ENCODE peak calls at places on chromosome 17, in six cellular contexts. G, S, X, K, D and W are unnamed samples.

GRCh38 chr17:744937-745336 is 7.1 kb downstream of the GEMIN4 start:
- DNase-seq in X (no peak), S (no peak), G (no peak), K (no peak), D (no peak), W (no peak)

GRCh38 chr17:7922499-7923289 is 6.6 kb upstream of the RNF227 start:
- DNase-seq in G (peak; percentile 81), D (peak; percentile 83), S (peak; percentile 94), X (peak; percentile 93), K (no peak), W (peak; percentile 83)

GRCh38 chr17:50080096-50080480 is 15.1 kb upstream of the PDK2 start:
- DNase-seq in D (no peak), K (no peak), S (peak; percentile 70), X (no peak), G (no peak), W (no peak)

GRCh38 chr17:13114601-13115024 is 96.8 kb upstream of the ELAC2 start:
- DNase-seq in G (peak; percentile 18), K (peak; percentile 14), D (peak; percentile 84), X (peak; percentile 62), S (peak; percentile 75), W (peak; percentile 75)

GRCh38 chr17:55466671-55467070 is 44.6 kb downstream of the SMIM36 start:
- DNase-seq in S (no peak), K (no peak), X (no peak), G (no peak), D (no peak), W (no peak)

GRCh38 chr17:2158011-2158410 is 103.1 kb downstream of the HIC1 start:
- DNase-seq in X (peak; percentile 98), G (no peak), S (no peak), K (no peak), D (peak; percentile 61), W (peak; percentile 58)

GRCh38 chr17:34485999-34486398 is 93.4 kb upstream of the TMEM132E start:
- DNase-seq in X (no peak), S (no peak), K (no peak), G (no peak), D (no peak), W (no peak)

GRCh38 chr17:40750391-40750790 is 4.7 kb downstream of the KRT25 start:
- DNase-seq in S (no peak), X (no peak), G (no peak), D (no peak), K (no peak), W (no peak)

GRCh38 chr17:47203984-47204721 is 5.0 kb upstream of the MYL4 start:
- DNase-seq in S (no peak), G (no peak), X (peak; percentile 34), D (peak; percentile 36), K (no peak), W (no peak)

GRCh38 chr17:6555331-6556120 is 829 bp downstream of the PITPNM3 start:
- DNase-seq in D (peak; percentile 47), S (no peak), G (no peak), K (no peak), X (peak; percentile 30), W (peak; percentile 55)

GRCh38 chr17:76783146-76783545 is 45.2 kb downstream of the MFSD11 start:
- DNase-seq in D (no peak), X (no peak), G (no peak), S (no peak), K (no peak), W (no peak)